ENCODE peak calls at places on chromosomes 6 and 20, in four cellular contexts. H, S, L and J are unnamed samples.

GRCh38 chr6:90293319-90293937 is 3.2 kb downstream of the BACH2 start:
- DNase-seq in H (no peak), S (no peak), L (no peak), J (no peak)

GRCh38 chr20:6657111-6657510 is 110.4 kb upstream of the BMP2 start:
- DNase-seq in H (no peak), S (no peak), L (no peak), J (no peak)

GRCh38 chr6:31114970-31115849 is 610 bp downstream of the PSORS1C1 start:
- DNase-seq in H (no peak), S (no peak), L (no peak), J (no peak)

GRCh38 chr20:63620991-63621390 is 5.9 kb downstream of the GMEB2 start:
- DNase-seq in H (no peak), S (no peak), L (no peak), J (no peak)

GRCh38 chr20:55375920-55376319 is 629.4 kb downstream of the CBLN4 start:
- DNase-seq in H (peak; percentile 50), S (no peak), L (no peak), J (no peak)

GRCh38 chr6:163956571-163957407 is 542.3 kb downstream of the QKI start:
- DNase-seq in H (peak; percentile 67), S (peak; percentile 21), L (peak; percentile 85), J (peak; percentile 47)

GRCh38 chr6:161557333-161558107 is 283.7 kb upstream of the AGPAT4 start:
- DNase-seq in H (no peak), S (no peak), L (no peak), J (no peak)

GRCh38 chr6:149331871-149332270 is 14.4 kb downstream of the TAB2 start:
- DNase-seq in H (no peak), S (no peak), L (no peak), J (no peak)

GRCh38 chr6:106509420-106510089 is 119.7 kb downstream of the RTN4IP1 start:
- DNase-seq in H (no peak), S (no peak), L (peak; percentile 31), J (peak; percentile 74)

GRCh38 chr20:420169-420620 is 12.1 kb downstream of the RBCK1 start:
- DNase-seq in H (no peak), S (no peak), L (no peak), J (no peak)

GRCh38 chr20:45100563-45101245 is at the start of gene KCNS1:
- DNase-seq in H (no peak), S (no peak), L (peak; percentile 52), J (no peak)

GRCh38 chr6:131976545-131977061 is 25.4 kb upstream of the CCN2 start:
- DNase-seq in H (no peak), S (no peak), L (no peak), J (no peak)